ENCODE peak calls at places on chromosomes 12 and 14, in four cellular contexts. K is AG10803, Q is GM23248, T is iris pigment epithelial cell. H is an unnamed sample.

GRCh38 chr14:98900721-98901272 is 371.2 kb downstream of the BCL11B start:
- DNase-seq in K (peak; percentile 3), T (no peak), Q (no peak), H (no peak)

GRCh38 chr12:57236925-57237652 is 7.6 kb downstream of the SHMT2 start:
- DNase-seq in Q (peak; percentile 64), T (no peak), K (peak; percentile 47), H (no peak)

GRCh38 chr12:19220861-19221466 is 91.4 kb downstream of the PLEKHA5 start:
- DNase-seq in K (peak; percentile 87), Q (peak; percentile 87), T (peak; percentile 82), H (peak; percentile 36)

GRCh38 chr14:91985008-91985407 is 37.5 kb upstream of the FBLN5 start:
- DNase-seq in T (peak; percentile 69), Q (peak; percentile 74), K (peak; percentile 56), H (peak; percentile 18)

GRCh38 chr12:121748571-121749265 is 36.2 kb downstream of the TMEM120B start:
- DNase-seq in Q (peak; percentile 92), T (peak; percentile 94), K (peak; percentile 35), H (no peak)

GRCh38 chr14:82621881-82622450 is 1088.3 kb upstream of the SEL1L start:
- DNase-seq in K (no peak), T (no peak), Q (no peak), H (no peak)

GRCh38 chr12:25839470-25839869 is 119.0 kb upstream of the RASSF8 start:
- DNase-seq in Q (peak; percentile 61), K (no peak), T (peak; percentile 85), H (no peak)

GRCh38 chr12:10153271-10154144 is 18.4 kb downstream of the OLR1 start:
- DNase-seq in K (peak; percentile 69), Q (peak; percentile 85), T (peak; percentile 75), H (peak; percentile 76)

GRCh38 chr12:122090759-122091535 is 12.4 kb downstream of the MLXIP start:
- DNase-seq in K (peak; percentile 96), T (peak; percentile 97), Q (peak; percentile 97), H (peak; percentile 45)

GRCh38 chr14:105500726-105501101 is 9.7 kb downstream of the TEDC1 start:
- DNase-seq in K (no peak), Q (no peak), T (no peak), H (no peak)

GRCh38 chr12:110353211-110353965 is 50.1 kb downstream of the ANAPC7 start:
- DNase-seq in T (no peak), K (no peak), Q (no peak), H (no peak)

GRCh38 chr14:90783344-90783743 is 32.9 kb downstream of the TTC7B start:
- DNase-seq in K (no peak), T (no peak), Q (no peak), H (no peak)

GRCh38 chr14:61203059-61203753 is 77.9 kb downstream of the TMEM30B start:
- DNase-seq in Q (no peak), K (no peak), T (no peak), H (no peak)

GRCh38 chr14:24251880-24252288 is 9.5 kb upstream of the TINF2 start:
- DNase-seq in T (peak; percentile 33), Q (peak; percentile 58), K (peak; percentile 38), H (peak; percentile 54)

GRCh38 chr14:55843718-55844403 is 263.9 kb downstream of the KTN1 start:
- DNase-seq in Q (peak; percentile 38), T (peak; percentile 11), K (peak; percentile 6), H (no peak)